ENCODE peak calls at places on chromosome X, in seven cellular contexts. One of them, this sample, is unnamed.

GRCh38 chrX:51334276-51334675 is 1.7 kb downstream of the NUDT10 start:
- DNase-seq in activated B cell treated with CpG ODN at 0.5 μM for 24 hours: no peak
- DNase-seq in C1 segment of cervical spinal cord: no peak
- DNase-seq in GM04503: no peak
- DNase-seq in esophagus muscularis mucosa: no peak
- DNase-seq in transverse colon: no peak
- DNase-seq in Caki2: no peak
- DNase-seq in this sample: no peak

GRCh38 chrX:131778269-131779218 is 234.7 kb downstream of the OR13H1 start:
- DNase-seq in activated B cell treated with CpG ODN at 0.5 μM for 24 hours: no peak
- DNase-seq in GM04503: no peak
- DNase-seq in C1 segment of cervical spinal cord: no peak
- DNase-seq in Caki2: no peak
- DNase-seq in transverse colon: peak
- DNase-seq in esophagus muscularis mucosa: no peak
- DNase-seq in this sample: peak

GRCh38 chrX:119758682-119759332 is 419 bp downstream of the SOWAHD start:
- DNase-seq in C1 segment of cervical spinal cord: no peak
- DNase-seq in activated B cell treated with CpG ODN at 0.5 μM for 24 hours: peak
- DNase-seq in esophagus muscularis mucosa: no peak
- DNase-seq in Caki2: no peak
- DNase-seq in transverse colon: peak
- DNase-seq in GM04503: no peak
- DNase-seq in this sample: peak

GRCh38 chrX:112818114-112819012 is 22.3 kb downstream of the AMOT start:
- DNase-seq in GM04503: no peak
- DNase-seq in Caki2: no peak
- DNase-seq in activated B cell treated with CpG ODN at 0.5 μM for 24 hours: no peak
- DNase-seq in esophagus muscularis mucosa: no peak
- DNase-seq in C1 segment of cervical spinal cord: no peak
- DNase-seq in transverse colon: no peak
- DNase-seq in this sample: no peak

GRCh38 chrX:140157611-140158010 is 192.3 kb upstream of the CXorf66 start:
- DNase-seq in Caki2: peak
- DNase-seq in transverse colon: no peak
- DNase-seq in C1 segment of cervical spinal cord: no peak
- DNase-seq in GM04503: peak
- DNase-seq in esophagus muscularis mucosa: no peak
- DNase-seq in activated B cell treated with CpG ODN at 0.5 μM for 24 hours: no peak
- DNase-seq in this sample: no peak

GRCh38 chrX:150961631-150962030 is 21.5 kb upstream of the HMGB3 start:
- DNase-seq in C1 segment of cervical spinal cord: no peak
- DNase-seq in esophagus muscularis mucosa: no peak
- DNase-seq in Caki2: no peak
- DNase-seq in GM04503: no peak
- DNase-seq in activated B cell treated with CpG ODN at 0.5 μM for 24 hours: no peak
- DNase-seq in transverse colon: no peak
- DNase-seq in this sample: no peak

GRCh38 chrX:33307954-33308353 is 96.6 kb upstream of the DMD start:
- DNase-seq in GM04503: no peak
- DNase-seq in activated B cell treated with CpG ODN at 0.5 μM for 24 hours: no peak
- DNase-seq in Caki2: no peak
- DNase-seq in esophagus muscularis mucosa: no peak
- DNase-seq in C1 segment of cervical spinal cord: no peak
- DNase-seq in transverse colon: no peak
- DNase-seq in this sample: no peak

GRCh38 chrX:119237526-119238035 is 1.5 kb downstream of the PGRMC1 start:
- DNase-seq in activated B cell treated with CpG ODN at 0.5 μM for 24 hours: no peak
- DNase-seq in Caki2: peak
- DNase-seq in esophagus muscularis mucosa: no peak
- DNase-seq in transverse colon: no peak
- DNase-seq in C1 segment of cervical spinal cord: no peak
- DNase-seq in GM04503: no peak
- DNase-seq in this sample: peak

GRCh38 chrX:40866878-40867277 is 131.5 kb upstream of the MED14 start:
- DNase-seq in activated B cell treated with CpG ODN at 0.5 μM for 24 hours: no peak
- DNase-seq in transverse colon: no peak
- DNase-seq in esophagus muscularis mucosa: no peak
- DNase-seq in GM04503: peak
- DNase-seq in Caki2: no peak
- DNase-seq in C1 segment of cervical spinal cord: no peak
- DNase-seq in this sample: no peak

GRCh38 chrX:69027181-69028005 is 137.9 kb downstream of the PJA1 start:
- DNase-seq in transverse colon: no peak
- DNase-seq in activated B cell treated with CpG ODN at 0.5 μM for 24 hours: no peak
- DNase-seq in GM04503: no peak
- DNase-seq in Caki2: no peak
- DNase-seq in esophagus muscularis mucosa: peak
- DNase-seq in C1 segment of cervical spinal cord: no peak
- DNase-seq in this sample: no peak

GRCh38 chrX:76279007-76279406 is 106.1 kb downstream of the PBDC1 start:
- DNase-seq in esophagus muscularis mucosa: no peak
- DNase-seq in transverse colon: peak
- DNase-seq in C1 segment of cervical spinal cord: no peak
- DNase-seq in activated B cell treated with CpG ODN at 0.5 μM for 24 hours: no peak
- DNase-seq in Caki2: peak
- DNase-seq in GM04503: peak
- DNase-seq in this sample: peak

GRCh38 chrX:110852180-110852579 is 56.6 kb upstream of the CHRDL1 start:
- DNase-seq in activated B cell treated with CpG ODN at 0.5 μM for 24 hours: no peak
- DNase-seq in GM04503: no peak
- DNase-seq in C1 segment of cervical spinal cord: no peak
- DNase-seq in esophagus muscularis mucosa: no peak
- DNase-seq in Caki2: peak
- DNase-seq in transverse colon: no peak
- DNase-seq in this sample: peak

GRCh38 chrX:105610401-105610800 is 211.9 kb upstream of the NRK start:
- DNase-seq in activated B cell treated with CpG ODN at 0.5 μM for 24 hours: no peak
- DNase-seq in transverse colon: no peak
- DNase-seq in esophagus muscularis mucosa: no peak
- DNase-seq in C1 segment of cervical spinal cord: no peak
- DNase-seq in GM04503: no peak
- DNase-seq in Caki2: no peak
- DNase-seq in this sample: no peak

GRCh38 chrX:79371640-79372039 is 4.5 kb upstream of the ITM2A start:
- DNase-seq in Caki2: no peak
- DNase-seq in GM04503: no peak
- DNase-seq in transverse colon: no peak
- DNase-seq in C1 segment of cervical spinal cord: no peak
- DNase-seq in activated B cell treated with CpG ODN at 0.5 μM for 24 hours: no peak
- DNase-seq in esophagus muscularis mucosa: no peak
- DNase-seq in this sample: no peak

GRCh38 chrX:9665113-9665512 is 100.5 kb downstream of the GPR143 start:
- DNase-seq in esophagus muscularis mucosa: no peak
- DNase-seq in transverse colon: no peak
- DNase-seq in GM04503: no peak
- DNase-seq in C1 segment of cervical spinal cord: no peak
- DNase-seq in Caki2: no peak
- DNase-seq in activated B cell treated with CpG ODN at 0.5 μM for 24 hours: no peak
- DNase-seq in this sample: no peak

GRCh38 chrX:151974336-151975227 is at the start of gene GABRE:
- DNase-seq in transverse colon: peak
- DNase-seq in Caki2: peak
- DNase-seq in esophagus muscularis mucosa: no peak
- DNase-seq in activated B cell treated with CpG ODN at 0.5 μM for 24 hours: no peak
- DNase-seq in GM04503: no peak
- DNase-seq in C1 segment of cervical spinal cord: no peak
- DNase-seq in this sample: peak

GRCh38 chrX:10618911-10619310 is 1.5 kb downstream of the MID1 start:
- DNase-seq in C1 segment of cervical spinal cord: no peak
- DNase-seq in activated B cell treated with CpG ODN at 0.5 μM for 24 hours: no peak
- DNase-seq in GM04503: no peak
- DNase-seq in Caki2: no peak
- DNase-seq in esophagus muscularis mucosa: no peak
- DNase-seq in transverse colon: no peak
- DNase-seq in this sample: no peak

GRCh38 chrX:30220646-30221045 is 5.3 kb downstream of the MAGEB2 start:
- DNase-seq in transverse colon: no peak
- DNase-seq in C1 segment of cervical spinal cord: no peak
- DNase-seq in esophagus muscularis mucosa: no peak
- DNase-seq in GM04503: no peak
- DNase-seq in activated B cell treated with CpG ODN at 0.5 μM for 24 hours: no peak
- DNase-seq in Caki2: no peak
- DNase-seq in this sample: no peak

GRCh38 chrX:140292961-140293360 is 211.9 kb downstream of the SOX3 start:
- DNase-seq in activated B cell treated with CpG ODN at 0.5 μM for 24 hours: no peak
- DNase-seq in esophagus muscularis mucosa: no peak
- DNase-seq in transverse colon: no peak
- DNase-seq in C1 segment of cervical spinal cord: no peak
- DNase-seq in GM04503: no peak
- DNase-seq in Caki2: no peak
- DNase-seq in this sample: no peak

GRCh38 chrX:122188751-122189150 is 995.3 kb upstream of the GRIA3 start:
- DNase-seq in Caki2: no peak
- DNase-seq in transverse colon: no peak
- DNase-seq in esophagus muscularis mucosa: no peak
- DNase-seq in C1 segment of cervical spinal cord: no peak
- DNase-seq in GM04503: no peak
- DNase-seq in activated B cell treated with CpG ODN at 0.5 μM for 24 hours: no peak
- DNase-seq in this sample: no peak

GRCh38 chrX:69618803-69619202 is 2.9 kb downstream of the EDA start:
- DNase-seq in Caki2: peak
- DNase-seq in GM04503: no peak
- DNase-seq in activated B cell treated with CpG ODN at 0.5 μM for 24 hours: no peak
- DNase-seq in esophagus muscularis mucosa: no peak
- DNase-seq in transverse colon: peak
- DNase-seq in C1 segment of cervical spinal cord: no peak
- DNase-seq in this sample: no peak

GRCh38 chrX:15114865-15115566 is 154.9 kb downstream of the ASB9 start:
- DNase-seq in Caki2: no peak
- DNase-seq in GM04503: no peak
- DNase-seq in C1 segment of cervical spinal cord: no peak
- DNase-seq in activated B cell treated with CpG ODN at 0.5 μM for 24 hours: no peak
- DNase-seq in transverse colon: no peak
- DNase-seq in esophagus muscularis mucosa: no peak
- DNase-seq in this sample: peak

GRCh38 chrX:13898084-13898483 is 81.2 kb upstream of the GPM6B start:
- DNase-seq in Caki2: no peak
- DNase-seq in C1 segment of cervical spinal cord: no peak
- DNase-seq in transverse colon: no peak
- DNase-seq in activated B cell treated with CpG ODN at 0.5 μM for 24 hours: no peak
- DNase-seq in esophagus muscularis mucosa: no peak
- DNase-seq in GM04503: no peak
- DNase-seq in this sample: peak

GRCh38 chrX:132119821-132120220 is 8.0 kb downstream of the FRMD7 start:
- DNase-seq in C1 segment of cervical spinal cord: no peak
- DNase-seq in GM04503: no peak
- DNase-seq in transverse colon: no peak
- DNase-seq in activated B cell treated with CpG ODN at 0.5 μM for 24 hours: no peak
- DNase-seq in esophagus muscularis mucosa: no peak
- DNase-seq in Caki2: no peak
- DNase-seq in this sample: peak

GRCh38 chrX:103275947-103276567 is 493 bp downstream of the TCEAL5 start:
- DNase-seq in GM04503: no peak
- DNase-seq in esophagus muscularis mucosa: no peak
- DNase-seq in activated B cell treated with CpG ODN at 0.5 μM for 24 hours: no peak
- DNase-seq in transverse colon: no peak
- DNase-seq in C1 segment of cervical spinal cord: no peak
- DNase-seq in Caki2: no peak
- DNase-seq in this sample: peak

GRCh38 chrX:11632732-11633131 is 33.0 kb downstream of the ARHGAP6 start:
- DNase-seq in activated B cell treated with CpG ODN at 0.5 μM for 24 hours: no peak
- DNase-seq in Caki2: no peak
- DNase-seq in GM04503: no peak
- DNase-seq in esophagus muscularis mucosa: no peak
- DNase-seq in transverse colon: no peak
- DNase-seq in C1 segment of cervical spinal cord: no peak
- DNase-seq in this sample: peak

GRCh38 chrX:53476371-53476770 is 42.2 kb upstream of the HSD17B10 start:
- DNase-seq in Caki2: no peak
- DNase-seq in GM04503: no peak
- DNase-seq in transverse colon: no peak
- DNase-seq in esophagus muscularis mucosa: no peak
- DNase-seq in C1 segment of cervical spinal cord: no peak
- DNase-seq in activated B cell treated with CpG ODN at 0.5 μM for 24 hours: no peak
- DNase-seq in this sample: no peak